ENCODE peak calls at places on chromosomes 7 and 10, in seven cellular contexts. J is DMS 273 treated with DMSO at 0.1 percent for 48 hours, E is DMS153, D is psoas muscle, F is body of pancreas, P is H7, C is HTR-8/SVneo. K is an unnamed sample.

GRCh38 chr7:155337946-155338631 is 40.4 kb downstream of the INSIG1 start:
- DNase-seq in F (peak; percentile 25), C (no peak), D (no peak), P (no peak), J (no peak), E (no peak), K (no peak)

GRCh38 chr10:18689498-18689897 is 30.3 kb downstream of the ARL5B start:
- DNase-seq in F (no peak), J (no peak), P (no peak), D (no peak), E (no peak), C (peak; percentile 29), K (peak; percentile 33)

GRCh38 chr10:70430489-70431445 is 10.7 kb downstream of the NODAL start:
- DNase-seq in C (no peak), J (no peak), E (no peak), P (peak; percentile 46), F (peak; percentile 77), D (peak; percentile 62), K (peak; percentile 55)

GRCh38 chr10:49512121-49512809 is 26.7 kb downstream of the ERCC6 start:
- DNase-seq in J (no peak), D (no peak), C (peak; percentile 21), F (peak; percentile 17), E (peak; percentile 36), P (no peak), K (peak; percentile 57)

GRCh38 chr7:17532861-17533404 is 234.5 kb downstream of the AHR start:
- DNase-seq in F (peak; percentile 17), D (no peak), J (no peak), P (no peak), C (peak; percentile 34), E (peak; percentile 63), K (no peak)

GRCh38 chr10:3866347-3866746 is 81.3 kb upstream of the KLF6 start:
- DNase-seq in C (no peak), D (no peak), P (no peak), F (no peak), J (no peak), E (no peak), K (no peak)

GRCh38 chr7:111394891-111395290 is 167.4 kb downstream of the IMMP2L start:
- DNase-seq in P (no peak), C (no peak), F (no peak), J (no peak), D (no peak), E (no peak), K (no peak)

GRCh38 chr7:98228801-98229200 is 17.6 kb downstream of the BHLHA15 start:
- DNase-seq in C (no peak), P (peak; percentile 53), F (peak; percentile 93), E (no peak), D (no peak), J (no peak), K (no peak)

GRCh38 chr7:107857541-107857912 is 33.5 kb upstream of the DLD start:
- DNase-seq in D (no peak), E (no peak), F (peak; percentile 60), J (no peak), C (no peak), P (no peak), K (no peak)

GRCh38 chr7:128954150-128954549 is 16.4 kb downstream of the IRF5 start:
- DNase-seq in F (no peak), J (no peak), C (no peak), D (no peak), P (no peak), E (no peak), K (no peak)

GRCh38 chr10:103273026-103273425 is 3.9 kb upstream of the INA start:
- DNase-seq in C (peak; percentile 94), F (peak; percentile 10), E (no peak), D (peak; percentile 47), J (peak; percentile 38), P (no peak), K (no peak)

K was measured in GM23338.